ENCODE peak calls at places on chromosomes 3 and 15, in seven cellular contexts. One of them, this sample, is unnamed.

GRCh38 chr15:80070840-80071239 is 11.4 kb downstream of the ZFAND6 start:
- DNase-seq in central memory CD8-positive, alpha-beta T cell: no peak
- DNase-seq in stimulated activated CD8-positive, alpha-beta memory T cell treated with anti-CD3 and anti-CD28 coated beads, Interleukin-2, amount 100 ng/mL, for 1 hour: no peak
- DNase-seq in endothelial cell: no peak
- DNase-seq in EL: peak
- DNase-seq in A549: peak
- DNase-seq in aorta: no peak
- DNase-seq in this sample: no peak

GRCh38 chr3:50418845-50419244 is 59.5 kb upstream of the TMEM115 start:
- DNase-seq in central memory CD8-positive, alpha-beta T cell: no peak
- DNase-seq in stimulated activated CD8-positive, alpha-beta memory T cell treated with anti-CD3 and anti-CD28 coated beads, Interleukin-2, amount 100 ng/mL, for 1 hour: no peak
- DNase-seq in endothelial cell: no peak
- DNase-seq in EL: peak
- DNase-seq in A549: no peak
- DNase-seq in aorta: no peak
- DNase-seq in this sample: no peak

GRCh38 chr3:146160233-146160963 is 586 bp downstream of the PLOD2 start:
- DNase-seq in central memory CD8-positive, alpha-beta T cell: no peak
- DNase-seq in stimulated activated CD8-positive, alpha-beta memory T cell treated with anti-CD3 and anti-CD28 coated beads, Interleukin-2, amount 100 ng/mL, for 1 hour: no peak
- DNase-seq in endothelial cell: peak
- DNase-seq in EL: peak
- DNase-seq in A549: peak
- DNase-seq in aorta: peak
- DNase-seq in this sample: no peak

GRCh38 chr3:190322604-190323240 is 476 bp upstream of the CLDN1 start:
- DNase-seq in central memory CD8-positive, alpha-beta T cell: no peak
- DNase-seq in stimulated activated CD8-positive, alpha-beta memory T cell treated with anti-CD3 and anti-CD28 coated beads, Interleukin-2, amount 100 ng/mL, for 1 hour: no peak
- DNase-seq in endothelial cell: no peak
- DNase-seq in EL: no peak
- DNase-seq in A549: no peak
- DNase-seq in aorta: no peak
- DNase-seq in this sample: no peak

GRCh38 chr3:148075829-148076716 is 621.6 kb upstream of the AGTR1 start:
- DNase-seq in central memory CD8-positive, alpha-beta T cell: no peak
- DNase-seq in stimulated activated CD8-positive, alpha-beta memory T cell treated with anti-CD3 and anti-CD28 coated beads, Interleukin-2, amount 100 ng/mL, for 1 hour: no peak
- DNase-seq in endothelial cell: peak
- DNase-seq in EL: peak
- DNase-seq in A549: peak
- DNase-seq in aorta: no peak
- DNase-seq in this sample: no peak

GRCh38 chr3:151926956-151927355 is 53.5 kb downstream of the SUCNR1 start:
- DNase-seq in central memory CD8-positive, alpha-beta T cell: no peak
- DNase-seq in stimulated activated CD8-positive, alpha-beta memory T cell treated with anti-CD3 and anti-CD28 coated beads, Interleukin-2, amount 100 ng/mL, for 1 hour: no peak
- DNase-seq in endothelial cell: no peak
- DNase-seq in EL: peak
- DNase-seq in A549: peak
- DNase-seq in aorta: no peak
- DNase-seq in this sample: no peak

GRCh38 chr3:49807427-49808114 is 4.5 kb downstream of the INKA1 start:
- DNase-seq in central memory CD8-positive, alpha-beta T cell: no peak
- DNase-seq in stimulated activated CD8-positive, alpha-beta memory T cell treated with anti-CD3 and anti-CD28 coated beads, Interleukin-2, amount 100 ng/mL, for 1 hour: no peak
- DNase-seq in endothelial cell: peak
- DNase-seq in EL: no peak
- DNase-seq in A549: no peak
- DNase-seq in aorta: no peak
- DNase-seq in this sample: no peak

GRCh38 chr15:62021991-62022600 is 38.2 kb downstream of the VPS13C start:
- DNase-seq in central memory CD8-positive, alpha-beta T cell: no peak
- DNase-seq in stimulated activated CD8-positive, alpha-beta memory T cell treated with anti-CD3 and anti-CD28 coated beads, Interleukin-2, amount 100 ng/mL, for 1 hour: no peak
- DNase-seq in endothelial cell: no peak
- DNase-seq in EL: no peak
- DNase-seq in A549: peak
- DNase-seq in aorta: no peak
- DNase-seq in this sample: no peak

GRCh38 chr3:165768680-165769079 is 68.5 kb downstream of the BCHE start:
- DNase-seq in central memory CD8-positive, alpha-beta T cell: no peak
- DNase-seq in stimulated activated CD8-positive, alpha-beta memory T cell treated with anti-CD3 and anti-CD28 coated beads, Interleukin-2, amount 100 ng/mL, for 1 hour: no peak
- DNase-seq in endothelial cell: no peak
- DNase-seq in EL: no peak
- DNase-seq in A549: no peak
- DNase-seq in aorta: no peak
- DNase-seq in this sample: no peak

GRCh38 chr15:89114974-89115373 is 26.7 kb downstream of the ABHD2 start:
- DNase-seq in central memory CD8-positive, alpha-beta T cell: no peak
- DNase-seq in stimulated activated CD8-positive, alpha-beta memory T cell treated with anti-CD3 and anti-CD28 coated beads, Interleukin-2, amount 100 ng/mL, for 1 hour: no peak
- DNase-seq in endothelial cell: no peak
- DNase-seq in EL: no peak
- DNase-seq in A549: peak
- DNase-seq in aorta: peak
- DNase-seq in this sample: no peak

GRCh38 chr3:66483006-66483928 is 17.6 kb downstream of the LRIG1 start:
- DNase-seq in central memory CD8-positive, alpha-beta T cell: no peak
- DNase-seq in stimulated activated CD8-positive, alpha-beta memory T cell treated with anti-CD3 and anti-CD28 coated beads, Interleukin-2, amount 100 ng/mL, for 1 hour: no peak
- DNase-seq in endothelial cell: no peak
- DNase-seq in EL: no peak
- DNase-seq in A549: no peak
- DNase-seq in aorta: peak
- DNase-seq in this sample: no peak

GRCh38 chr15:74400313-74400850 is 32.9 kb upstream of the CYP11A1 start:
- DNase-seq in central memory CD8-positive, alpha-beta T cell: no peak
- DNase-seq in stimulated activated CD8-positive, alpha-beta memory T cell treated with anti-CD3 and anti-CD28 coated beads, Interleukin-2, amount 100 ng/mL, for 1 hour: no peak
- DNase-seq in endothelial cell: no peak
- DNase-seq in EL: no peak
- DNase-seq in A549: no peak
- DNase-seq in aorta: no peak
- DNase-seq in this sample: no peak

GRCh38 chr3:94115482-94115881 is 52.6 kb downstream of the NSUN3 start:
- DNase-seq in central memory CD8-positive, alpha-beta T cell: no peak
- DNase-seq in stimulated activated CD8-positive, alpha-beta memory T cell treated with anti-CD3 and anti-CD28 coated beads, Interleukin-2, amount 100 ng/mL, for 1 hour: no peak
- DNase-seq in endothelial cell: peak
- DNase-seq in EL: peak
- DNase-seq in A549: peak
- DNase-seq in aorta: no peak
- DNase-seq in this sample: no peak

GRCh38 chr3:179671709-179672337 is 19.0 kb downstream of the USP13 start:
- DNase-seq in central memory CD8-positive, alpha-beta T cell: no peak
- DNase-seq in stimulated activated CD8-positive, alpha-beta memory T cell treated with anti-CD3 and anti-CD28 coated beads, Interleukin-2, amount 100 ng/mL, for 1 hour: no peak
- DNase-seq in endothelial cell: no peak
- DNase-seq in EL: no peak
- DNase-seq in A549: no peak
- DNase-seq in aorta: no peak
- DNase-seq in this sample: no peak

GRCh38 chr3:31014317-31015040 is 120.0 kb upstream of the GADL1 start:
- DNase-seq in central memory CD8-positive, alpha-beta T cell: no peak
- DNase-seq in stimulated activated CD8-positive, alpha-beta memory T cell treated with anti-CD3 and anti-CD28 coated beads, Interleukin-2, amount 100 ng/mL, for 1 hour: no peak
- DNase-seq in endothelial cell: no peak
- DNase-seq in EL: peak
- DNase-seq in A549: no peak
- DNase-seq in aorta: no peak
- DNase-seq in this sample: no peak